ENCODE peak calls at places on chromosomes 12 and 14, in six cellular contexts. S, Q, Y, X, U and O are unnamed samples.

GRCh38 chr12:12892670-12893290 is 1.4 kb downstream of the GPRC5A start:
- DNase-seq in X (no peak), Q (peak), Y (no peak), S (no peak), U (no peak), O (no peak)

GRCh38 chr14:50773632-50774541 is 57.1 kb downstream of the NIN start:
- DNase-seq in Y (no peak), S (peak), U (no peak), X (no peak), Q (peak), O (no peak)

GRCh38 chr12:6062427-6063378 is 61.8 kb downstream of the VWF start:
- DNase-seq in Y (no peak), Q (peak), U (peak), X (no peak), S (peak), O (peak)

GRCh38 chr12:115697341-115697740 is 580.2 kb downstream of the MED13L start:
- DNase-seq in U (no peak), X (no peak), Q (no peak), S (no peak), Y (no peak), O (no peak)

GRCh38 chr12:42706331-42706730 is 116.8 kb upstream of the PRICKLE1 start:
- DNase-seq in S (no peak), X (no peak), Q (peak), U (no peak), Y (no peak), O (no peak)

GRCh38 chr12:117907108-117907689 is 61.6 kb downstream of the KSR2 start:
- DNase-seq in S (peak), Y (no peak), Q (no peak), X (no peak), U (no peak), O (no peak)

GRCh38 chr12:124762791-124763593 is 100.7 kb downstream of the SCARB1 start:
- DNase-seq in Q (peak), S (peak), Y (no peak), U (no peak), X (no peak), O (no peak)

GRCh38 chr12:28550757-28551381 is 360.6 kb downstream of the CCDC91 start:
- DNase-seq in S (no peak), Y (no peak), Q (peak), U (no peak), X (no peak), O (peak)

GRCh38 chr12:111773801-111774551 is 7.2 kb downstream of the ALDH2 start:
- DNase-seq in Y (peak), Q (peak), X (no peak), U (peak), S (no peak), O (no peak)

GRCh38 chr12:131045705-131046460 is 92.2 kb downstream of the ADGRD1 start:
- DNase-seq in X (no peak), Y (no peak), S (no peak), Q (no peak), U (no peak), O (no peak)

GRCh38 chr12:51662728-51663154 is 71.7 kb downstream of the SCN8A start:
- DNase-seq in S (no peak), Y (no peak), Q (no peak), U (peak), X (no peak), O (no peak)

GRCh38 chr12:99521664-99522063 is 125.9 kb upstream of the GARIN6 start:
- DNase-seq in X (no peak), Y (no peak), S (no peak), Q (no peak), U (no peak), O (no peak)

GRCh38 chr14:94367347-94367746 is 21.1 kb downstream of the SERPINA1 start:
- DNase-seq in Q (no peak), U (no peak), S (no peak), X (no peak), Y (no peak), O (no peak)

GRCh38 chr14:31920003-31920402 is 157.1 kb upstream of the ARHGAP5 start:
- DNase-seq in Q (no peak), S (no peak), U (no peak), X (no peak), Y (no peak), O (no peak)

GRCh38 chr14:52998376-52999010 is 47.6 kb upstream of the FERMT2 start:
- DNase-seq in Q (no peak), S (no peak), X (no peak), Y (no peak), U (no peak), O (no peak)

GRCh38 chr12:122352394-122352793 is 70.1 kb downstream of the CLIP1 start:
- DNase-seq in Y (no peak), U (no peak), S (no peak), Q (no peak), X (no peak), O (no peak)

GRCh38 chr12:58443273-58443980 is 476.9 kb downstream of the LRIG3 start:
- DNase-seq in Q (peak), S (peak), U (no peak), X (no peak), Y (no peak), O (no peak)

GRCh38 chr12:57181561-57182155 is 34.2 kb upstream of the LRP1-AS start:
- DNase-seq in Y (no peak), S (no peak), Q (no peak), X (no peak), U (no peak), O (no peak)

GRCh38 chr14:28983279-28983678 is 216.7 kb downstream of the FOXG1 start:
- DNase-seq in Q (no peak), U (no peak), X (no peak), Y (no peak), S (no peak), O (no peak)

GRCh38 chr14:68947802-68948201 is 31.3 kb downstream of the ACTN1 start:
- DNase-seq in U (peak), S (no peak), X (no peak), Y (no peak), Q (peak), O (no peak)

GRCh38 chr14:53953828-53954550 is 2.6 kb downstream of the BMP4 start:
- DNase-seq in Q (peak), Y (no peak), X (no peak), U (peak), S (peak), O (peak)

GRCh38 chr12:21642707-21643389 is 14.8 kb downstream of the LDHB start:
- DNase-seq in Y (no peak), X (no peak), U (no peak), S (no peak), Q (peak), O (peak)

GRCh38 chr14:94088516-94088915 is 7.4 kb downstream of the IFI27L1 start:
- DNase-seq in U (no peak), Q (no peak), S (no peak), Y (no peak), X (no peak), O (peak)

GRCh38 chr14:79831198-79831890 is 380.0 kb downstream of the DIO2 start:
- DNase-seq in U (no peak), Q (peak), X (no peak), Y (no peak), S (no peak), O (no peak)